ENCODE peak calls at places on chromosomes 5 and 9, in four cellular contexts. One of them, this sample, is unnamed.

GRCh38 chr5:26553079-26553478 is 485.3 kb downstream of the CDH9 start:
- DNase-seq in activated CD8-positive, alpha-beta memory T cell treated with anti-CD3 and anti-CD28 coated beads, Interleukin-2, amount 10 ng/mL, durations not matched to agents 7 days and 5 days: no peak
- DNase-seq in heart left ventricle: no peak
- DNase-seq in HFF-Myc: no peak
- DNase-seq in this sample: no peak

GRCh38 chr5:72470817-72471216 is 36.4 kb downstream of the ZNF366 start:
- DNase-seq in activated CD8-positive, alpha-beta memory T cell treated with anti-CD3 and anti-CD28 coated beads, Interleukin-2, amount 10 ng/mL, durations not matched to agents 7 days and 5 days: no peak
- DNase-seq in heart left ventricle: no peak
- DNase-seq in HFF-Myc: no peak
- DNase-seq in this sample: no peak

GRCh38 chr9:85941966-85942912 is 1.3 kb downstream of the NAA35 start:
- DNase-seq in activated CD8-positive, alpha-beta memory T cell treated with anti-CD3 and anti-CD28 coated beads, Interleukin-2, amount 10 ng/mL, durations not matched to agents 7 days and 5 days: no peak
- DNase-seq in heart left ventricle: no peak
- DNase-seq in HFF-Myc: no peak
- DNase-seq in this sample: no peak

GRCh38 chr9:126487856-126488255 is 125.9 kb upstream of the LMX1B start:
- DNase-seq in activated CD8-positive, alpha-beta memory T cell treated with anti-CD3 and anti-CD28 coated beads, Interleukin-2, amount 10 ng/mL, durations not matched to agents 7 days and 5 days: no peak
- DNase-seq in heart left ventricle: no peak
- DNase-seq in HFF-Myc: no peak
- DNase-seq in this sample: no peak

GRCh38 chr5:39219433-39219832 is at the start of gene FYB1:
- DNase-seq in activated CD8-positive, alpha-beta memory T cell treated with anti-CD3 and anti-CD28 coated beads, Interleukin-2, amount 10 ng/mL, durations not matched to agents 7 days and 5 days: no peak
- DNase-seq in heart left ventricle: peak
- DNase-seq in HFF-Myc: no peak
- DNase-seq in this sample: peak

GRCh38 chr5:172943283-172943841 is 15.9 kb upstream of the RPL26L1 start:
- DNase-seq in activated CD8-positive, alpha-beta memory T cell treated with anti-CD3 and anti-CD28 coated beads, Interleukin-2, amount 10 ng/mL, durations not matched to agents 7 days and 5 days: no peak
- DNase-seq in heart left ventricle: peak
- DNase-seq in HFF-Myc: no peak
- DNase-seq in this sample: no peak

GRCh38 chr5:132227485-132228240 is at the start of gene P4HA2:
- DNase-seq in activated CD8-positive, alpha-beta memory T cell treated with anti-CD3 and anti-CD28 coated beads, Interleukin-2, amount 10 ng/mL, durations not matched to agents 7 days and 5 days: peak
- DNase-seq in heart left ventricle: peak
- DNase-seq in HFF-Myc: no peak
- DNase-seq in this sample: peak

GRCh38 chr5:146758076-146758475 is 120.5 kb downstream of the PPP2R2B start:
- DNase-seq in activated CD8-positive, alpha-beta memory T cell treated with anti-CD3 and anti-CD28 coated beads, Interleukin-2, amount 10 ng/mL, durations not matched to agents 7 days and 5 days: no peak
- DNase-seq in heart left ventricle: no peak
- DNase-seq in HFF-Myc: no peak
- DNase-seq in this sample: no peak

GRCh38 chr9:38068866-38069628 is at the start of gene SHB:
- DNase-seq in activated CD8-positive, alpha-beta memory T cell treated with anti-CD3 and anti-CD28 coated beads, Interleukin-2, amount 10 ng/mL, durations not matched to agents 7 days and 5 days: peak
- DNase-seq in heart left ventricle: peak
- DNase-seq in HFF-Myc: no peak
- DNase-seq in this sample: peak

GRCh38 chr5:77971965-77972544 is 195.9 kb upstream of the TBCA start:
- DNase-seq in activated CD8-positive, alpha-beta memory T cell treated with anti-CD3 and anti-CD28 coated beads, Interleukin-2, amount 10 ng/mL, durations not matched to agents 7 days and 5 days: no peak
- DNase-seq in heart left ventricle: no peak
- DNase-seq in HFF-Myc: no peak
- DNase-seq in this sample: no peak

GRCh38 chr5:13217636-13218035 is 726.9 kb downstream of the DNAH5 start:
- DNase-seq in activated CD8-positive, alpha-beta memory T cell treated with anti-CD3 and anti-CD28 coated beads, Interleukin-2, amount 10 ng/mL, durations not matched to agents 7 days and 5 days: no peak
- DNase-seq in heart left ventricle: no peak
- DNase-seq in HFF-Myc: no peak
- DNase-seq in this sample: no peak

GRCh38 chr9:112278152-112278551 is 55.3 kb downstream of the PTBP3 start:
- DNase-seq in activated CD8-positive, alpha-beta memory T cell treated with anti-CD3 and anti-CD28 coated beads, Interleukin-2, amount 10 ng/mL, durations not matched to agents 7 days and 5 days: no peak
- DNase-seq in heart left ventricle: no peak
- DNase-seq in HFF-Myc: no peak
- DNase-seq in this sample: no peak

GRCh38 chr9:123434619-123435240 is 78.7 kb downstream of the CRB2 start:
- DNase-seq in activated CD8-positive, alpha-beta memory T cell treated with anti-CD3 and anti-CD28 coated beads, Interleukin-2, amount 10 ng/mL, durations not matched to agents 7 days and 5 days: no peak
- DNase-seq in heart left ventricle: no peak
- DNase-seq in HFF-Myc: no peak
- DNase-seq in this sample: no peak

GRCh38 chr5:59799668-59800374 is 93.7 kb downstream of the PDE4D start:
- DNase-seq in activated CD8-positive, alpha-beta memory T cell treated with anti-CD3 and anti-CD28 coated beads, Interleukin-2, amount 10 ng/mL, durations not matched to agents 7 days and 5 days: no peak
- DNase-seq in heart left ventricle: no peak
- DNase-seq in HFF-Myc: peak
- DNase-seq in this sample: no peak

GRCh38 chr9:129571298-129572051 is 49.4 kb downstream of the C9orf50 start:
- DNase-seq in activated CD8-positive, alpha-beta memory T cell treated with anti-CD3 and anti-CD28 coated beads, Interleukin-2, amount 10 ng/mL, durations not matched to agents 7 days and 5 days: no peak
- DNase-seq in heart left ventricle: no peak
- DNase-seq in HFF-Myc: no peak
- DNase-seq in this sample: no peak

GRCh38 chr9:117204971-117205370 is 209.9 kb downstream of the ASTN2 start:
- DNase-seq in activated CD8-positive, alpha-beta memory T cell treated with anti-CD3 and anti-CD28 coated beads, Interleukin-2, amount 10 ng/mL, durations not matched to agents 7 days and 5 days: no peak
- DNase-seq in heart left ventricle: no peak
- DNase-seq in HFF-Myc: no peak
- DNase-seq in this sample: no peak

GRCh38 chr9:95605826-95606555 is 89.2 kb upstream of the PTCH1 start:
- DNase-seq in activated CD8-positive, alpha-beta memory T cell treated with anti-CD3 and anti-CD28 coated beads, Interleukin-2, amount 10 ng/mL, durations not matched to agents 7 days and 5 days: no peak
- DNase-seq in heart left ventricle: no peak
- DNase-seq in HFF-Myc: peak
- DNase-seq in this sample: no peak

This sample was measured in psoas muscle.